ENCODE peak calls at places on chromosome 15, in seven cellular contexts. One of them, this sample, is unnamed.
A peak's percentile ranks its signal among the peaks of the same experiment; 100 is the strongest.

GRCh38 chr15:61605343-61605742 is 376.2 kb upstream of the RORA start:
- DNase-seq in IMR-90: no peak
- DNase-seq in psoas muscle: no peak
- DNase-seq in AG04450: no peak
- DNase-seq in testis: no peak
- DNase-seq in mesenchymal stem cell: no peak
- DNase-seq in left ventricle myocardium inferior: no peak
- DNase-seq in this sample: no peak

GRCh38 chr15:62296756-62297507 is 131.8 kb upstream of the C2CD4B start:
- DNase-seq in IMR-90: no peak
- DNase-seq in psoas muscle: no peak
- DNase-seq in AG04450: no peak
- DNase-seq in testis: no peak
- DNase-seq in mesenchymal stem cell: no peak
- DNase-seq in left ventricle myocardium inferior: no peak
- DNase-seq in this sample: peak; percentile 72

GRCh38 chr15:77416954-77417353 is 3.0 kb downstream of the PEAK1 start:
- DNase-seq in IMR-90: no peak
- DNase-seq in psoas muscle: no peak
- DNase-seq in AG04450: no peak
- DNase-seq in testis: no peak
- DNase-seq in mesenchymal stem cell: no peak
- DNase-seq in left ventricle myocardium inferior: no peak
- DNase-seq in this sample: no peak

GRCh38 chr15:86197770-86198169 is 118.1 kb downstream of the AGBL1 start:
- DNase-seq in IMR-90: no peak
- DNase-seq in psoas muscle: no peak
- DNase-seq in AG04450: no peak
- DNase-seq in testis: no peak
- DNase-seq in mesenchymal stem cell: no peak
- DNase-seq in left ventricle myocardium inferior: no peak
- DNase-seq in this sample: no peak

GRCh38 chr15:78087944-78088772 is 4.2 kb upstream of the SH2D7 start:
- DNase-seq in IMR-90: peak; percentile 46
- DNase-seq in psoas muscle: no peak
- DNase-seq in AG04450: no peak
- DNase-seq in testis: no peak
- DNase-seq in mesenchymal stem cell: peak; percentile 32
- DNase-seq in left ventricle myocardium inferior: no peak
- DNase-seq in this sample: no peak

GRCh38 chr15:63466378-63467192 is 37.8 kb upstream of the USP3 start:
- DNase-seq in IMR-90: peak; percentile 70
- DNase-seq in psoas muscle: no peak
- DNase-seq in AG04450: peak; percentile 30
- DNase-seq in testis: peak; percentile 51
- DNase-seq in mesenchymal stem cell: peak; percentile 76
- DNase-seq in left ventricle myocardium inferior: no peak
- DNase-seq in this sample: peak; percentile 85

GRCh38 chr15:86021281-86022264 is 58.1 kb upstream of the AGBL1 start:
- DNase-seq in IMR-90: no peak
- DNase-seq in psoas muscle: no peak
- DNase-seq in AG04450: no peak
- DNase-seq in testis: no peak
- DNase-seq in mesenchymal stem cell: peak; percentile 7
- DNase-seq in left ventricle myocardium inferior: no peak
- DNase-seq in this sample: no peak

GRCh38 chr15:94287794-94288246 is 56.5 kb downstream of the MCTP2 start:
- DNase-seq in IMR-90: no peak
- DNase-seq in psoas muscle: no peak
- DNase-seq in AG04450: no peak
- DNase-seq in testis: no peak
- DNase-seq in mesenchymal stem cell: no peak
- DNase-seq in left ventricle myocardium inferior: no peak
- DNase-seq in this sample: no peak

GRCh38 chr15:41610048-41610447 is 50.2 kb upstream of the MGA start:
- DNase-seq in IMR-90: no peak
- DNase-seq in psoas muscle: no peak
- DNase-seq in AG04450: no peak
- DNase-seq in testis: no peak
- DNase-seq in mesenchymal stem cell: no peak
- DNase-seq in left ventricle myocardium inferior: no peak
- DNase-seq in this sample: no peak

GRCh38 chr15:77025471-77025901 is 30.6 kb downstream of the PSTPIP1 start:
- DNase-seq in IMR-90: no peak
- DNase-seq in psoas muscle: peak; percentile 48
- DNase-seq in AG04450: no peak
- DNase-seq in testis: no peak
- DNase-seq in mesenchymal stem cell: no peak
- DNase-seq in left ventricle myocardium inferior: no peak
- DNase-seq in this sample: no peak

GRCh38 chr15:41561104-41561776 is 2.2 kb downstream of the TYRO3 start:
- DNase-seq in IMR-90: no peak
- DNase-seq in psoas muscle: peak; percentile 40
- DNase-seq in AG04450: no peak
- DNase-seq in testis: no peak
- DNase-seq in mesenchymal stem cell: no peak
- DNase-seq in left ventricle myocardium inferior: no peak
- DNase-seq in this sample: no peak

GRCh38 chr15:43920815-43921214 is 94.0 kb downstream of the WDR76 start:
- DNase-seq in IMR-90: peak; percentile 41
- DNase-seq in psoas muscle: no peak
- DNase-seq in AG04450: no peak
- DNase-seq in testis: no peak
- DNase-seq in mesenchymal stem cell: peak; percentile 32
- DNase-seq in left ventricle myocardium inferior: no peak
- DNase-seq in this sample: peak; percentile 60

GRCh38 chr15:53559364-53560253 is 199.9 kb downstream of the WDR72 start:
- DNase-seq in IMR-90: no peak
- DNase-seq in psoas muscle: no peak
- DNase-seq in AG04450: no peak
- DNase-seq in testis: no peak
- DNase-seq in mesenchymal stem cell: no peak
- DNase-seq in left ventricle myocardium inferior: no peak
- DNase-seq in this sample: no peak

GRCh38 chr15:34869110-34869509 is 73.8 kb upstream of the ACTC1 start:
- DNase-seq in IMR-90: no peak
- DNase-seq in psoas muscle: no peak
- DNase-seq in AG04450: no peak
- DNase-seq in testis: no peak
- DNase-seq in mesenchymal stem cell: no peak
- DNase-seq in left ventricle myocardium inferior: no peak
- DNase-seq in this sample: no peak

GRCh38 chr15:43775411-43775965 is 1.3 kb downstream of the ELL3 start:
- DNase-seq in IMR-90: peak; percentile 58
- DNase-seq in psoas muscle: peak; percentile 66
- DNase-seq in AG04450: no peak
- DNase-seq in testis: peak; percentile 59
- DNase-seq in mesenchymal stem cell: peak; percentile 58
- DNase-seq in left ventricle myocardium inferior: no peak
- DNase-seq in this sample: peak; percentile 86

GRCh38 chr15:32688151-32688639 is 29.6 kb upstream of the GREM1 start:
- DNase-seq in IMR-90: peak; percentile 41
- DNase-seq in psoas muscle: no peak
- DNase-seq in AG04450: no peak
- DNase-seq in testis: no peak
- DNase-seq in mesenchymal stem cell: no peak
- DNase-seq in left ventricle myocardium inferior: no peak
- DNase-seq in this sample: no peak

GRCh38 chr15:36361351-36361870 is 218.0 kb upstream of the CDIN1 start:
- DNase-seq in IMR-90: peak; percentile 77
- DNase-seq in psoas muscle: no peak
- DNase-seq in AG04450: no peak
- DNase-seq in testis: no peak
- DNase-seq in mesenchymal stem cell: peak; percentile 70
- DNase-seq in left ventricle myocardium inferior: no peak
- DNase-seq in this sample: no peak

DNA sequence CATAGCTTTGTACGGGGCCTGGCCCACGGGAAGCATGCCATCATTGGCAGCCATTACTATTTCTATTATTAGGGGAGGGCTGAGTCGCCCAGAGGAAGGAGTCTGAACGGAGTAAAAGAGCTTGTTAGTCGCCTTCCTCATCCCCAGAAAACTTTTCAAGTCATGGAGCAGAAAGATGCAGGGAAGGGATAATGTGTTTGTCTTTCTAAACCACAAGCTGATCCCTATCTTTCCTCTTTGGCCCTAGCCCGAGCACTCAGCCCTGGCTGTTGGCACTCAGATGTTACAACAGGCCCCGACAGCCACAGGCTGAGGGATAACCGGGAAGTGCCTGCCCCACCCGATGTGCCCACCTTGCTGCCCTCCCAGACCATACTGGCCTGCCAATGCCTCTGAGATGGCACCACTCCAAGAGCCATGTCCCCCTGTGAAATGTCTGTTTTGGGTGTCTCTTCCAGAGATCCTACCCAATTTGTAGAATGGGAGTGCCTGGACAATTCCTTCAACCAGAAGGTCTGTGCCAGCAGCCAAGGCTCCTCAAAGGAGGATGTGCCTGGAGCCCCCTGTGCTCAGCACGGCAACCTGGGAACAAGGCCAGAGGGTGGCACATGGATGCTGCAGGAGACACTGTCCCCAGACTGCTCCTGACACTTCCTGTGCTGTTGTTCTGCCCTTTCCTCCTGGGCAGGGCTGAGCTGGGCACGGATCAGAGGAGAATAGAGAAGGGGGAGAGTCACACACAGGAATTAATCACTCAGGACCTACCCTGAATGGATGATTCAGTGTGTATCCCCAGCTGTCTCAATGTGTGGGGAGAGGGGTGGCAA is 10.8 kb downstream of the PAK6 start:
- DNase-seq in IMR-90: peak; percentile 37
- DNase-seq in psoas muscle: peak; percentile 32
- DNase-seq in AG04450: no peak
- DNase-seq in testis: no peak
- DNase-seq in mesenchymal stem cell: peak; percentile 81
- DNase-seq in left ventricle myocardium inferior: peak; percentile 15
- DNase-seq in this sample: no peak
- H3K27me3 ChIP-seq in IMR-90: peaks cover 62% of the 10 kb centered on the region
- H3K27me3 ChIP-seq in psoas muscle: no peaks in the 10 kb centered on the region
- H3K27me3 ChIP-seq in AG04450: peaks cover 66% of the 10 kb centered on the region
- H3K27me3 ChIP-seq in testis: no peaks in the 10 kb centered on the region
- H3K27me3 ChIP-seq in mesenchymal stem cell: peaks cover 72% of the 10 kb centered on the region
- H3K27me3 ChIP-seq in left ventricle myocardium inferior: peaks cover 29% of the 10 kb centered on the region
- H3K27me3 ChIP-seq in this sample: peaks cover 58% of the 10 kb centered on the region

GRCh38 chr15:64895285-64896065 is 16.2 kb upstream of the ANKDD1A start:
- DNase-seq in IMR-90: peak; percentile 65
- DNase-seq in psoas muscle: no peak
- DNase-seq in AG04450: no peak
- DNase-seq in testis: no peak
- DNase-seq in mesenchymal stem cell: peak; percentile 89
- DNase-seq in left ventricle myocardium inferior: no peak
- DNase-seq in this sample: peak; percentile 44

GRCh38 chr15:64896371-64897069 is 15.2 kb upstream of the ANKDD1A start:
- DNase-seq in IMR-90: no peak
- DNase-seq in psoas muscle: no peak
- DNase-seq in AG04450: no peak
- DNase-seq in testis: no peak
- DNase-seq in mesenchymal stem cell: no peak
- DNase-seq in left ventricle myocardium inferior: peak; percentile 11
- DNase-seq in this sample: no peak

GRCh38 chr15:64893481-64894394 is 18.0 kb upstream of the ANKDD1A start:
- DNase-seq in IMR-90: peak; percentile 93
- DNase-seq in psoas muscle: peak; percentile 95
- DNase-seq in AG04450: peak; percentile 81
- DNase-seq in testis: peak; percentile 95
- DNase-seq in mesenchymal stem cell: peak; percentile 95
- DNase-seq in left ventricle myocardium inferior: peak; percentile 96
- DNase-seq in this sample: peak; percentile 99

GRCh38 chr15:64892850-64893403 is 18.8 kb upstream of the ANKDD1A start:
- DNase-seq in IMR-90: no peak
- DNase-seq in psoas muscle: no peak
- DNase-seq in AG04450: no peak
- DNase-seq in testis: peak; percentile 62
- DNase-seq in mesenchymal stem cell: no peak
- DNase-seq in left ventricle myocardium inferior: peak; percentile 11
- DNase-seq in this sample: peak; percentile 48

DNA sequence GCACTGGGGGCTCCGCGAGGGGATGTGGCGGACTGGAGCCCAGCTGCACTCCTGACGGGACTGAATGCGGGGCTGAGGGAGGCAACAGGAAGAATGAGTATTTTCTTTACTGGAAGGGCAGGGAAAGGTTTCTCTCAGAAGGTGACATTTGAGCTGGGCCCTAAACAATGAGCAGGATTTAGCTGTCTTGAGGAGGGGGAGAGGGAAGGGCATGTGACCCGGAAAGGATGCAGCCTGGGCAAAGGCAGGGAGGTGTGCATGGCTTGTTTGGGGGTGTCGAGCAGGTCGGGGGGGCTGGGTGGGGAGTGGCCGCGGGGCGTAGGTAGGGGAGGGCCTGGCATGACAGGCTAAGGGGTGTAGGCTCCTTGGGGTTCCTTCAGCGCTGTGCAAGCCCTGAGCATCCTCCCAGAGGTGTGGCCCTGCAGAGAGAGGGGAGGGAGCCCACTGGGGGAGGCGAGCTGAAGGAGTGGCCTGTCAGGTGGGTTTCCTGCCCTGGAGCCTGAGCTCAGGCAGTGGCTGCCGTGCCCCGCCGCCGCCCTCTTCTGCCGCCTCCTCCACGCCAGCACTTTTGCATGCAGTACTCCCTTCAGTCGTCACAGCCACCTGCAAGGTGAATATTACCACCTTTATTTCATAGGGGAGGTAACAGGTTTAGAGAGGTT is 17.2 kb upstream of the ANKDD1A start:
- DNase-seq in IMR-90: no peak
- DNase-seq in psoas muscle: peak; percentile 64
- DNase-seq in AG04450: no peak
- DNase-seq in testis: no peak
- DNase-seq in mesenchymal stem cell: no peak
- DNase-seq in left ventricle myocardium inferior: no peak
- DNase-seq in this sample: peak; percentile 84
- H3K4me3 ChIP-seq in IMR-90: no peak overlapping the region
- H3K4me3 ChIP-seq in psoas muscle: peak overlapping the region; percentile 47
- H3K4me3 ChIP-seq in AG04450: no peak overlapping the region
- H3K4me3 ChIP-seq in testis: peak overlapping the region; percentile 23
- H3K4me3 ChIP-seq in mesenchymal stem cell: peak overlapping the region; percentile 69
- H3K4me3 ChIP-seq in left ventricle myocardium inferior: peak overlapping the region; percentile 57
- H3K4me3 ChIP-seq in this sample: peak overlapping the region; percentile 69

DNA sequence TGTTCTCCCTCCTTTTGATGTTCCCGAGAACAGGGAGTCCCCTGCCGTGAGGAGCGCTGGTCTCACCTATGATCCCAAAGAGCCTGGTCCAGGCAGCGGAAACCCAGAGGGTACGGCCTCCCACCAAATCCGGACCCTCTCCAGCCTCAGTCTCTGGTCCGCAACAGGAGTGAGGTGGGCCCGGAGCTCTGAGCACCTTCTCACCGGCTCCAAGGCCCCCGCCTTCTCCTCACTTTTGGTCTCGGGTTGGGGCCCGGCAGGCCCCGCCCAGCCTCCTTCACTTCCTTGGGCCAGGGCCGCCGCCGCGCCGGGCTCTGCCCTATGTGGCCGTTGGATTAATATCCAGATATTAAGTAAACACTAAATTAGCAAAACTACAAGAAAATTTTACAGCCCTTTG is 5.7 kb upstream of the SKOR1 start:
- DNase-seq in IMR-90: no peak
- DNase-seq in psoas muscle: no peak
- DNase-seq in AG04450: no peak
- DNase-seq in testis: no peak
- DNase-seq in mesenchymal stem cell: no peak
- DNase-seq in left ventricle myocardium inferior: no peak
- DNase-seq in this sample: peak; percentile 49
- H3K27me3 ChIP-seq in IMR-90: peaks cover 75% of the 10 kb centered on the region
- H3K27me3 ChIP-seq in psoas muscle: peaks cover 85% of the 10 kb centered on the region
- H3K27me3 ChIP-seq in AG04450: peaks cover 87% of the 10 kb centered on the region
- H3K27me3 ChIP-seq in testis: no peaks in the 10 kb centered on the region
- H3K27me3 ChIP-seq in mesenchymal stem cell: peaks cover 74% of the 10 kb centered on the region
- H3K27me3 ChIP-seq in left ventricle myocardium inferior: peaks cover 100% of the 10 kb centered on the region
- H3K27me3 ChIP-seq in this sample: peaks cover 99% of the 10 kb centered on the region

GRCh38 chr15:74889390-74889881 is 406 bp upstream of the MPI start:
- DNase-seq in IMR-90: peak; percentile 43
- DNase-seq in psoas muscle: peak; percentile 67
- DNase-seq in AG04450: no peak
- DNase-seq in testis: peak; percentile 61
- DNase-seq in mesenchymal stem cell: peak; percentile 63
- DNase-seq in left ventricle myocardium inferior: peak; percentile 57
- DNase-seq in this sample: peak; percentile 76
- H3K4me3 ChIP-seq in IMR-90: peak overlapping the region; percentile 73
- H3K4me3 ChIP-seq in psoas muscle: peak overlapping the region; percentile 95
- H3K4me3 ChIP-seq in AG04450: peak overlapping the region; percentile 96
- H3K4me3 ChIP-seq in testis: peak overlapping the region; percentile 77
- H3K4me3 ChIP-seq in mesenchymal stem cell: peak overlapping the region; percentile 100
- H3K4me3 ChIP-seq in left ventricle myocardium inferior: peak overlapping the region; percentile 96
- H3K4me3 ChIP-seq in this sample: peak overlapping the region; percentile 100